ENCODE peak calls at places on chromosomes 5 and 9, in nine cellular contexts. K is ovary; A is kidney epithelial cell; N is psoas muscle; Z is CD8-positive, alpha-beta T cell; V is Peyer's patch; X is esophagus muscularis mucosa; D is tibial artery; B is adrenal gland. P is an unnamed sample.

GRCh38 chr9:107734231-107735014 is 244.9 kb upstream of the KLF4 start:
- DNase-seq in K (peak; percentile 66), A (no peak), N (peak; percentile 28), Z (no peak), V (no peak), X (no peak), D (peak; percentile 71), B (peak; percentile 72), P (peak; percentile 53)

GRCh38 chr5:140383300-140383699 is 18.3 kb upstream of the ANKHD1 start:
- DNase-seq in K (no peak), A (no peak), N (no peak), Z (no peak), V (no peak), X (no peak), D (no peak), B (no peak), P (no peak)

GRCh38 chr5:40481226-40481625 is 198.5 kb upstream of the PTGER4 start:
- DNase-seq in K (no peak), A (no peak), N (no peak), Z (no peak), V (no peak), X (no peak), D (no peak), B (no peak), P (no peak)

GRCh38 chr5:164027738-164028137 is 522.3 kb downstream of the MAT2B start:
- DNase-seq in K (no peak), A (no peak), N (no peak), Z (no peak), V (no peak), X (no peak), D (no peak), B (no peak), P (no peak)

GRCh38 chr5:39757121-39757520 is 332.3 kb upstream of the DAB2 start:
- DNase-seq in K (no peak), A (no peak), N (no peak), Z (no peak), V (no peak), X (no peak), D (no peak), B (no peak), P (no peak)

GRCh38 chr9:134179918-134180785 is 15.8 kb upstream of the RNU6ATAC start:
- DNase-seq in K (peak; percentile 33), A (no peak), N (peak; percentile 14), Z (no peak), V (no peak), X (no peak), D (peak; percentile 64), B (peak; percentile 12), P (no peak)

GRCh38 chr5:149632311-149633251 is 51.3 kb downstream of the ARHGEF37 start:
- DNase-seq in K (no peak), A (peak; percentile 82), N (no peak), Z (no peak), V (no peak), X (no peak), D (peak; percentile 64), B (no peak), P (no peak)

GRCh38 chr9:35158501-35159280 is 3.1 kb upstream of the UNC13B start:
- DNase-seq in K (no peak), A (no peak), N (no peak), Z (no peak), V (peak; percentile 45), X (no peak), D (no peak), B (no peak), P (no peak)

GRCh38 chr5:55481293-55481900 is 53.4 kb downstream of the PLPP1 start:
- DNase-seq in K (no peak), A (no peak), N (no peak), Z (no peak), V (no peak), X (no peak), D (no peak), B (no peak), P (no peak)

GRCh38 chr5:180080670-180081280 is 9.2 kb upstream of the RNF130 start:
- DNase-seq in K (no peak), A (no peak), N (no peak), Z (peak; percentile 57), V (peak; percentile 24), X (no peak), D (no peak), B (no peak), P (peak; percentile 84)

GRCh38 chr9:120210301-120210700 is 369.7 kb downstream of the CDK5RAP2 start:
- DNase-seq in K (no peak), A (no peak), N (no peak), Z (no peak), V (no peak), X (no peak), D (no peak), B (no peak), P (no peak)

GRCh38 chr5:157331807-157332206 is 65.9 kb downstream of the CYFIP2 start:
- DNase-seq in K (no peak), A (no peak), N (no peak), Z (no peak), V (no peak), X (no peak), D (no peak), B (no peak), P (no peak)

GRCh38 chr9:119004618-119004990 is 364.6 kb downstream of the BRINP1 start:
- DNase-seq in K (no peak), A (peak; percentile 91), N (peak; percentile 27), Z (no peak), V (peak; percentile 17), X (peak; percentile 94), D (peak; percentile 95), B (peak; percentile 84), P (peak; percentile 70)

GRCh38 chr5:74357827-74358226 is 282.7 kb downstream of the ENC1 start:
- DNase-seq in K (no peak), A (no peak), N (no peak), Z (no peak), V (no peak), X (no peak), D (no peak), B (no peak), P (no peak)

GRCh38 chr9:6816581-6816980 is 58.8 kb downstream of the KDM4C start:
- DNase-seq in K (no peak), A (no peak), N (no peak), Z (no peak), V (no peak), X (no peak), D (no peak), B (no peak), P (no peak)

DNA sequence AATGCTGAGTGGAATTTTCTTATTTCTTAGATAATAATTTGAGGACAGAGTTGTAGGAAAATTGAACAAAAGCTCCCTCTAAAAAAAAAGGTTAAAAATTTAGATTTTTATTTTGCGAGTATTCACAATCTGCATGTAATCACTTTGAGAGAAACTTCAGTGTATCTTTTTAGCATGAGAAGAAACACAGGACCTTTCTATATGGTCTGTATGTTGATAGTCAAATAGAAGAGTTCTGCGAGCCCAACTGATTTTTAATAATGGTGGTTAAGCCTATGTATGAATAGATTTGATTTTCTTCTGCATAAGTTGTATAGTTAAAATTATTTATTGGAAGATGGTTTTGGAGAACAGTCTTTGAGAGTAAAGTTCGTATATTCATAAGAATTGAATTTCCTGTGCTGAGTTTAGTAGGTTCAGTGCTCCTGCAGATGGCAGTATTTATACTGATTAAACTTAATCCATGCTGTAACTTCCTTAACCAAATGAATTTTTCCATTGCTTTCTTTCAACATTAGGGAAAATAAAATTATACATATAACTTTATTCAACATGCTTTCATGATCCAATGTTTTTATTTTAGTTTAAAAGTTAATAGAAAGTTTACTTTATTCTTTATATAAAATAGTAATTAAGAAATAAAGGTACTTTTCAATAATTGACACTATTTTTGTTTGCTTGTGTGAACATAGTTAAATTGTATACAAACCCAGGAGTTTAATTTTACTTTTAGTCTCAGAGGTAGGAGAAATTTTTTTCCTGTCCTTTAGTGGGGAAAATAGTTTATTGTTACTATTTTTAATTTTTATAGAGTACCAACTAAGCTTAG is 19.6 kb downstream of the TCERG1 start:
- DNase-seq in K (no peak), A (no peak), N (no peak), Z (no peak), V (no peak), X (no peak), D (no peak), B (no peak), P (no peak)
- H3K36me3 ChIP-seq in K (no peaks in the 10 kb centered on the region), A (no peaks in the 10 kb centered on the region), N (peaks cover 9% of the 10 kb centered on the region), Z (peaks cover 33% of the 10 kb centered on the region), V (no peaks in the 10 kb centered on the region), X (peaks cover 74% of the 10 kb centered on the region), D (peaks cover 41% of the 10 kb centered on the region), B (peaks cover 48% of the 10 kb centered on the region), P (no peaks in the 10 kb centered on the region)

DNA sequence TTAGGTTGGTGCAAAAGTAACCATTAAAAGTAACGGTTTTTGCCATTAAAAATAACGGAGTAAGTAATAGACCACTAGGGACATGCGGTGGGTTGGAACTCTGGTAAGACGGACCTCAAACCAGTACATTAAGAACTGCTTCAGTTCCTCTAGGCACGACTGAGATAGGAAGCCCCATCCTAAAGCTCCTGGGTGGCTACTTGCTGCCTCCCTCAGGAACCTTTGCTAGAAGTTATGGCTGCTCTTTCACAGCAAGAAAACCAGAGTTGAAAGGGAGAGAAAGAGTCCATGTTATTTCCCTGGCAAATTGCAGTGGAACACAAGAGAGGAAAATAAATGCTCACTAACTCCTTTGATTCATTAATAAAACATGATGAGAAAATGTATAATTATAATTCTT is 47.6 kb downstream of the MCTP1 start:
- DNase-seq in K (no peak), A (no peak), N (no peak), Z (no peak), V (no peak), X (no peak), D (no peak), B (no peak), P (no peak)
- TF ChIP-seq CTCF in K (no peak), A (no peak), N (no peak), Z (no peak), V (no peak), X (no peak), D (no peak), B (no peak), P (no peak)

DNA sequence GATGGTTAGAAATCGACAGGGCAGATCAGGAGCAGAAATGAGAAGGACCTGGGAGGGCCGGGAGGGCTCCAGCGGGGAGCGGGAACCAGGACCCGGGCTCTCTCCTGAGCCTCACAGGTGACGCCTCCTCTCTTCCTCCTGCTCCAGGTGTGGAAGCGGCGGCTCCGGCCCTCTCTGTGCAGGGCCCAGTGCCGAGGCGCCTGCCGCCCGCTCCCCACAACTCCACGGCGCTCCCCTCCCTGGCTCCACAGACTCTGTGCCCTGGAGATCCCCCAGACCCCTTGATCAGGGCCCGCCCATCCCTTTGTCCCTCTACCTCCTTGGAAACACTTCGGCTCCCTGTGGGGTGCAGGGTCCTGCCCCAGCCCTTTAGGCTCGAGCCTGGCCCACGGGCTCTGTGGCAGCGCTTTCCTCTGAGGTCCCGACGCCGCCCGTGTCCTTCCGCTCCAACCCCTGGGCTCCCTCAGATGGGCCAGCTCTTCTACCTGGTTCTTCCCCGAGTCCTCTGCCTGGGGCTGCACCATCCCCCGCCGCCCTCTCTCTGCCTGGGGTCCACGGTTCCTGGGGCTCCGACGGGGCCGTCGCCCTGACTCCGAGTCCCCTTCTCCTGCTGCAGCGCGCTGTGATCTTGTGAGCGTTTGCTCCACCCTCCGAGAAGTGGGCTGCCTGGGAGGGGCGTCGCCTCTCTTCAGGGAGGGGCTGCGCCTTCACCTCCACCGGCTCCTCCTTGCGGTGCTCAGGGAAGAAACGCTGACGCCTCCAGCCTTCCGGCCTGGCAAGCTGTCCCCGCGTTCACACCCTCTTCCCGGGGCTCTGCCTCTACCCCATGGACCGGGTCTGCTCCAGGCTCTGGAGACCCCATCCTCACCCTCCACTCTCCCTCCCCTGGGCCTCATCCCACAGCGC is 22.4 kb upstream of the SLC6A3 start:
- DNase-seq in K (peak; percentile 15), A (no peak), N (no peak), Z (no peak), V (no peak), X (no peak), D (peak; percentile 55), B (no peak), P (no peak)
- H3K36me3 ChIP-seq in K (no peaks in the 10 kb centered on the region), A (peaks cover 1% of the 10 kb centered on the region), N (no peaks in the 10 kb centered on the region), Z (peaks cover 10% of the 10 kb centered on the region), V (no peaks in the 10 kb centered on the region), X (peaks cover 88% of the 10 kb centered on the region), D (peaks cover 32% of the 10 kb centered on the region), B (peaks cover 22% of the 10 kb centered on the region), P (no peaks in the 10 kb centered on the region)

GRCh38 chr5:90434116-90434714 is 24.7 kb upstream of the CETN3 start:
- DNase-seq in K (no peak), A (no peak), N (no peak), Z (peak; percentile 51), V (peak; percentile 22), X (no peak), D (no peak), B (peak; percentile 33), P (peak; percentile 68)
- TF ChIP-seq CTCF in K (no peak), A (peak; percentile 66), N (peak; percentile 54), Z (peak; percentile 68), V (no peak), X (peak; percentile 34), D (peak; percentile 58), B (no peak), P (peak; percentile 13)